ENCODE peak calls at places on chromosomes 7 and 10, in four cellular contexts. Z is heart right ventricle, C is DND-41, D is mesendoderm. A is an unnamed sample. For H3K27me3 and H3K4me1, the result is how much of the 10 kb centered on the place peaks cover.

GRCh38 chr10:43126759-43127424 is 11.4 kb upstream of the CSGALNACT2 start:
- DNase-seq in Z (no peak), C (no peak), D (no peak), A (peak)

GRCh38 chr7:80183900-80184685 is 49.5 kb downstream of the GNAI1 start:
- DNase-seq in Z (no peak), C (no peak), D (peak), A (no peak)

GRCh38 chr7:123824754-123825067 is 20.3 kb upstream of the HYAL4 start:
- DNase-seq in Z (no peak), C (no peak), D (no peak), A (no peak)

GRCh38 chr7:44264221-44264956 is 61.0 kb downstream of the CAMK2B start:
- DNase-seq in Z (no peak), C (no peak), D (peak), A (no peak)

GRCh38 chr10:86929445-86929844 is 28.0 kb downstream of the MMRN2 start:
- DNase-seq in Z (no peak), C (no peak), D (no peak), A (no peak)

GRCh38 chr7:77330169-77330882 is 85.8 kb downstream of the GSAP start:
- DNase-seq in Z (peak), C (peak), D (no peak), A (no peak)

GRCh38 chr10:6035101-6035834 is 26.9 kb downstream of the IL2RA start:
- DNase-seq in Z (peak), C (no peak), D (no peak), A (no peak)

GRCh38 chr7:83005410-83005809 is 157.3 kb downstream of the PCLO start:
- DNase-seq in Z (no peak), C (no peak), D (peak), A (no peak)

GRCh38 chr7:3164363-3164762 is 120.7 kb upstream of the CARD11 start:
- DNase-seq in Z (peak), C (no peak), D (peak), A (no peak)

GRCh38 chr10:101777857-101778145 is 1.9 kb upstream of the FGF8 start:
- DNase-seq in Z (no peak), C (no peak), D (peak), A (no peak)

GRCh38 chr10:127928021-127928806 is 21.3 kb downstream of the PTPRE start:
- DNase-seq in Z (no peak), C (no peak), D (no peak), A (no peak)

GRCh38 chr10:68440898-68441297 is 30.9 kb downstream of the DNA2 start:
- DNase-seq in Z (no peak), C (no peak), D (no peak), A (no peak)

GRCh38 chr7:150451833-150452431 is 1.5 kb downstream of the GIMAP8 start:
- DNase-seq in Z (peak), C (peak), D (no peak), A (no peak)

GRCh38 chr7:66505531-66506451 is 122.9 kb upstream of the KCTD7 start:
- DNase-seq in Z (no peak), C (no peak), D (no peak), A (no peak)

GRCh38 chr10:128018236-128018635 is 108.0 kb downstream of the MKI67 start:
- DNase-seq in Z (peak), C (no peak), D (no peak), A (no peak)

GRCh38 chr10:37739181-37739580 is 118.2 kb downstream of the ZNF248 start:
- DNase-seq in Z (no peak), C (no peak), D (no peak), A (no peak)

GRCh38 chr10:16440396-16441105 is 3.7 kb downstream of the PTER start:
- DNase-seq in Z (no peak), C (no peak), D (peak), A (no peak)

GRCh38 chr7:85025312-85025756 is 161.5 kb downstream of the SEMA3D start:
- DNase-seq in Z (peak), C (no peak), D (no peak), A (no peak)

GRCh38 chr7:91772100-91772794 is 108.3 kb downstream of the MTERF1 start:
- DNase-seq in Z (no peak), C (no peak), D (no peak), A (no peak)

GRCh38 chr10:112790921-112791320 is 159.1 kb upstream of the TCF7L2 start:
- DNase-seq in Z (no peak), C (no peak), D (no peak), A (peak)

GRCh38 chr7:122803323-122803722 is 82.9 kb downstream of the CADPS2 start:
- DNase-seq in Z (peak), C (no peak), D (peak), A (no peak)

GRCh38 chr10:69634759-69635425 is 4.8 kb downstream of the FAM241B start:
- DNase-seq in Z (no peak), C (no peak), D (no peak), A (no peak)

GRCh38 chr7:33790746-33791145 is 114.6 kb upstream of the BMPER start:
- DNase-seq in Z (no peak), C (no peak), D (peak), A (no peak)

GRCh38 chr10:16597656-16598055 is 76.0 kb upstream of the C1QL3 start:
- DNase-seq in Z (no peak), C (no peak), D (no peak), A (no peak)

GRCh38 chr10:132180736-132181135 is 6.0 kb upstream of the DPYSL4 start:
- DNase-seq in Z (no peak), C (no peak), D (no peak), A (no peak)
- H3K27me3 ChIP-seq in Z (under half), C (under half), D (under half), A (under half)

DNA sequence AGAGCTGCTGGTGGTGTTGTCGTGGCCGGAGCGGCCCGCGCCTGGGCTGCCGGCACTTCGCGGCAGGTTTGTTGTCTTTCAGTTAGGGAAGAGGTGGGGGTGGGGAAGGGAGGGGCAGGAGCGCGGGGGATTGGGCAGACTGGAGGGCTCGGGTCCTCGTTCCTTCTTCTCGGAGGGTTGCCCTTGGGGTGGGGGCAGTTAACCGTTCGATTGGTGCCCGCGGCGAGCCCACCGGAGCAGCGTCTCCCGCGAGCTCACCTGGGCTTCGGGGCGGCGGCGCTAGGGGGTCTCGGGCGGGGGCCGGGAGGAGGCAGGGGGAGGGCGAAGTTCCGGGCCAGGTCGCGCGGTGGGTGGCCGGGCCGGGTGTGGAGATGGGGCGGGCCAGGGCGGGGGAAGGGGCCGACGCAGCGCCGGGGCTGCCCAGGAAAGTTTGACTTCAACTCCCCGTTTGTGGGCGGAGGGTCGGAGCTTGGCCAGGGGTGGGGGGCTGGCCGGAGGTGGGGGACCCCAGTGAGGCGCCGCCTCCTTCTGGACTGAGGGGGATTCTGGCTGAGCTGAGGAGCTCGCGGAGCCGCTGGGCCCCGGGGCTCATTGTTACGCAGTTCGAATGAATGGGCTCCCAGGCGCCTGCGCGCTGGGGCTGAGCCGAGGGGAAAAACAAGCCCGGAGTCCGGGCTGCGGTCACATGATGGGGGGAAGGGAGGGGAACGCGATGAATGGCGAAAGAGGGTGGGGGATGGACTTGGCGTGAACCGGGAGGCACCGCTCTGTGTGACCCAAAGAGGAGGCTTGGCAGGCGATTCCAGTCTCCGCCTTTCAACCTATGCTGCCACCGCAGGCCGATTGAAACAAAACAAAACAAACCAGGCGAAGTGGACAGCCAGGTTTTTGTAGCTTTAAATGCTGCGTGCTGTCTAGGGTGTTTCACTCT is 582 bp downstream of the HBP1 start:
- DNase-seq in Z (peak), C (peak), D (peak), A (peak)
- H3K27ac ChIP-seq in Z (peak), C (peak), D (peak), A (peak)

GRCh38 chr10:74640134-74640533 is 186.3 kb upstream of the KAT6B start:
- DNase-seq in Z (no peak), C (no peak), D (peak), A (no peak)
- H3K4me1 ChIP-seq in Z (under half), C (under half), D (under half), A (under half)

DNA sequence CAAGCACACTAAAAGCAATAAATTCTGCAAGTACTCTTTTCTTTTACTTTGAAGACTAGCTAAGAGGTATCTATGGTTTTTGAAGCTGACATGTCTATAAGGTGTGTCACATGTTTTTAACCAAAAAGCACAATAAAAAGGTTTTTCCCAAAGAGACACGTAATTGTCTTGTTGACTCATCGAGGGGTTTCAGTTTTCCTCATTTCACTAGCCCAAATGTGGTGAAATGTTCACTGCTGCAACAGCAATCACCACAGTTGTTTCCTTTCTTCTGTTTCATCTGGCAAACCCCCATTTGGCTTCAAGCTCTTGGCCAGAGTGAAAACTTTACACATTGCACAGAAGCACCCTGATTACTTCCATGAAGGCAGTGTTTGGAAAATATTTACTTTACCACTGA is 3.8 kb upstream of the HOXA4 start:
- DNase-seq in Z (no peak), C (no peak), D (no peak), A (no peak)
- H3K27me3 ChIP-seq in Z (half or more), C (under half), D (half or more), A (under half)

GRCh38 chr7:86130268-86130667 is 513.4 kb upstream of the GRM3 start:
- DNase-seq in Z (no peak), C (no peak), D (no peak), A (no peak)
- H3K27ac ChIP-seq in Z (no peak), C (no peak), D (no peak), A (no peak)

GRCh38 chr10:44991571-44991970 is 9.2 kb upstream of the ZNF22 start:
- DNase-seq in Z (no peak), C (no peak), D (no peak), A (peak)
- H3K4me1 ChIP-seq in Z (half or more), C (under half), D (under half), A (under half)

GRCh38 chr10:80320377-80320776 is 30.9 kb upstream of the MAT1A start:
- DNase-seq in Z (no peak), C (no peak), D (no peak), A (no peak)

GRCh38 chr10:80321183-80321582 is 31.7 kb upstream of the MAT1A start:
- DNase-seq in Z (no peak), C (no peak), D (no peak), A (no peak)

GRCh38 chr10:80319725-80320290 is 30.4 kb upstream of the MAT1A start:
- DNase-seq in Z (no peak), C (no peak), D (no peak), A (no peak)

GRCh38 chr10:80319318-80319717 is 29.9 kb upstream of the MAT1A start:
- DNase-seq in Z (no peak), C (no peak), D (no peak), A (no peak)

DNA sequence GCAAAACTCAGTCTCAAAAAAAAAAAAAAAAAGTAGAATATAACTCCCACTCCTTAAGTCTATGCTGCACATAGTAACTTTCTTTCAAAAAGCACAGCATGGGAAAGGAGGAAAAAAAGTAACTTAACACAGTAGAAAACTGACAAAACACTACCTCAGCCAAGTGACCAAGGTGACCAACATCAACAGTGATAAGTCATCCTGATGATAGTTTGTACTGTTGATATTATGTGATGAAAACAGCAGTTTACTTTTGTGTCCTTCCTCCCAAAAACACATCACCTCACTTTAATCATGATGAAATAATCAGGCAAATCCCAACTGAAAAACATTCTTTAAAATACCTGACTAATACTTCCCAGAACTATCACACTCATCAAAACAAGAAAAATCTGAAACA is 29.3 kb upstream of the MAT1A start:
- DNase-seq in Z (no peak), C (no peak), D (no peak), A (no peak)
- H3K27me3 ChIP-seq in Z (under half), C (under half), D (under half), A (under half)

GRCh38 chr7:135510603-135511183 is 791 bp upstream of the CNOT4 start:
- DNase-seq in Z (no peak), C (peak), D (no peak), A (no peak)
- H3K27ac ChIP-seq in Z (peak), C (peak), D (no peak), A (peak)

GRCh38 chr7:101904019-101904418 is 86.6 kb downstream of the CUX1 start:
- DNase-seq in Z (no peak), C (no peak), D (no peak), A (no peak)
- H3K4me1 ChIP-seq in Z (under half), C (under half), D (under half), A (under half)

GRCh38 chr7:67716729-67717128 is 720.1 kb downstream of the TYW1 start:
- DNase-seq in Z (no peak), C (no peak), D (no peak), A (no peak)

GRCh38 chr7:67711706-67712105 is 715.1 kb downstream of the TYW1 start:
- DNase-seq in Z (no peak), C (no peak), D (no peak), A (no peak)

DNA sequence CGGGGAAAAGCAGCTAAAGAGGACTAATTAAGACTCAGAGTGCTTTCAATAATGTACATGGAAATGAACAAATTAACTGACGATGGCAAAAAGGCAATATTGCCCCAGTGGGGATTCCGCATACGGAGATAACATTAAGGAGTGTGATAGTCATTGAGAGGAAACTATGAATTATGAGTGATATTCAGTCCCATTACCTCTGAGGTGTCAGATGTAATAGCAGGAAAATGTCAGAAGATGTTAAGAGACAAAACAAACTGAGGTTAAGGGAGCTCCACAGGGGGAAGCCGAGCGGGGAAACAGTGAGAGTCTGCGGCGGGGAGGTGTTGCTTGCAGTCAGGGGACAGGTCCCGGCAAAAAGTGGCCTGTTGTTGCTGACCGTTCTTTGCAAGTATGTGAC is 717.0 kb downstream of the TYW1 start:
- DNase-seq in Z (no peak), C (no peak), D (no peak), A (no peak)
- H3K27me3 ChIP-seq in Z (under half), C (under half), D (under half), A (under half)